ENCODE peak calls at places on chromosomes 6 and 20, in six cellular contexts. N is coronary artery, T is renal cortical epithelial cell, R is ACHN, C is WERI-Rb-1, D is left colon. Q is an unnamed sample.

GRCh38 chr6:11202513-11203305 is 29.8 kb downstream of the NEDD9 start:
- DNase-seq in N (no peak), T (peak), R (no peak), C (no peak), D (no peak), Q (peak)

GRCh38 chr20:59291740-59292139 is 8.7 kb upstream of the EDN3 start:
- DNase-seq in N (no peak), T (no peak), R (no peak), C (no peak), D (peak), Q (no peak)

GRCh38 chr6:13045676-13046075 is 282.7 kb downstream of the TBC1D7 start:
- DNase-seq in N (no peak), T (no peak), R (no peak), C (no peak), D (no peak), Q (no peak)

GRCh38 chr20:44930517-44931168 is 20.8 kb downstream of the PABPC1L start:
- DNase-seq in N (no peak), T (no peak), R (no peak), C (no peak), D (no peak), Q (no peak)

GRCh38 chr6:88120635-88121034 is 45.5 kb downstream of the CNR1 start:
- DNase-seq in N (no peak), T (no peak), R (no peak), C (no peak), D (no peak), Q (no peak)

GRCh38 chr6:25635886-25636317 is 16.1 kb upstream of the SCGN start:
- DNase-seq in N (no peak), T (no peak), R (no peak), C (peak), D (no peak), Q (no peak)

GRCh38 chr6:45586216-45587171 is 208.8 kb upstream of the SUPT3H start:
- DNase-seq in N (no peak), T (peak), R (no peak), C (peak), D (no peak), Q (peak)

GRCh38 chr6:28947067-28947765 is 23.4 kb upstream of the TRIM27 start:
- DNase-seq in N (no peak), T (no peak), R (no peak), C (no peak), D (no peak), Q (peak)

GRCh38 chr20:4018015-4018748 is 2.8 kb upstream of the RNF24 start:
- DNase-seq in N (no peak), T (peak), R (no peak), C (no peak), D (no peak), Q (peak)

GRCh38 chr6:143592335-143592734 is 80.8 kb upstream of the FUCA2 start:
- DNase-seq in N (no peak), T (no peak), R (peak), C (peak), D (no peak), Q (no peak)

GRCh38 chr20:47876348-47877056 is 91.2 kb upstream of the SULF2 start:
- DNase-seq in N (no peak), T (no peak), R (no peak), C (no peak), D (no peak), Q (no peak)

GRCh38 chr20:39269031-39269461 is 306.9 kb downstream of the DHX35 start:
- DNase-seq in N (no peak), T (no peak), R (peak), C (peak), D (no peak), Q (peak)

GRCh38 chr6:75023634-75024033 is 182.2 kb downstream of the COL12A1 start:
- DNase-seq in N (no peak), T (no peak), R (no peak), C (no peak), D (no peak), Q (peak)

GRCh38 chr20:52060794-52061714 is 130.5 kb downstream of the ZFP64 start:
- DNase-seq in N (no peak), T (peak), R (no peak), C (peak), D (no peak), Q (peak)

GRCh38 chr20:9609892-9610502 is 95.6 kb downstream of the LAMP5 start:
- DNase-seq in N (no peak), T (peak), R (peak), C (peak), D (peak), Q (peak)

GRCh38 chr6:90701146-90701781 is 114.4 kb upstream of the MAP3K7 start:
- DNase-seq in N (no peak), T (no peak), R (peak), C (peak), D (no peak), Q (no peak)

GRCh38 chr6:99905209-99906106 is 88.6 kb downstream of the MCHR2 start:
- DNase-seq in N (no peak), T (peak), R (peak), C (peak), D (no peak), Q (peak)

GRCh38 chr6:133359256-133359655 is 118.1 kb downstream of the EYA4 start:
- DNase-seq in N (no peak), T (peak), R (no peak), C (no peak), D (no peak), Q (peak)

GRCh38 chr6:152637422-152638047 is 373 bp upstream of the SYNE1 start:
- DNase-seq in N (no peak), T (peak), R (no peak), C (no peak), D (no peak), Q (no peak)

GRCh38 chr6:68343901-68344300 is 291.2 kb upstream of the ADGRB3 start:
- DNase-seq in N (no peak), T (peak), R (peak), C (peak), D (no peak), Q (peak)

GRCh38 chr6:157767757-157768156 is 55.3 kb upstream of the SNX9 start:
- DNase-seq in N (no peak), T (no peak), R (no peak), C (no peak), D (no peak), Q (no peak)

GRCh38 chr6:147546501-147547368 is 38.2 kb downstream of the SAMD5 start:
- DNase-seq in N (no peak), T (no peak), R (no peak), C (no peak), D (no peak), Q (no peak)

GRCh38 chr20:53736757-53737403 is 143.2 kb upstream of the ZNF217 start:
- DNase-seq in N (no peak), T (peak), R (no peak), C (peak), D (no peak), Q (peak)

GRCh38 chr6:127855542-127856159 is 45.2 kb downstream of the THEMIS start:
- DNase-seq in N (no peak), T (peak), R (no peak), C (no peak), D (no peak), Q (peak)

GRCh38 chr6:159916752-159917151 is 26.0 kb downstream of the MAS1 start:
- DNase-seq in N (no peak), T (no peak), R (no peak), C (no peak), D (no peak), Q (no peak)

GRCh38 chr6:40719671-40720374 is 132.7 kb upstream of the LRFN2 start:
- DNase-seq in N (no peak), T (peak), R (peak), C (no peak), D (no peak), Q (peak)

GRCh38 chr6:16688984-16689636 is 72.2 kb downstream of the ATXN1 start:
- DNase-seq in N (no peak), T (peak), R (peak), C (no peak), D (no peak), Q (peak)

GRCh38 chr20:62623488-62624324 is 18.6 kb upstream of the SLCO4A1 start:
- DNase-seq in N (peak), T (peak), R (peak), C (peak), D (peak), Q (peak)

GRCh38 chr20:1998715-1999114 is 4.9 kb upstream of the PDYN start:
- DNase-seq in N (no peak), T (no peak), R (no peak), C (no peak), D (no peak), Q (no peak)

GRCh38 chr6:22657341-22657985 is 88.1 kb downstream of the HDGFL1 start:
- DNase-seq in N (no peak), T (peak), R (no peak), C (no peak), D (no peak), Q (peak)